ENCODE peak calls at places on chromosomes 7 and 10, in six cellular contexts. One of them, this sample, is unnamed.

GRCh38 chr7:66047426-66047825 is 28.2 kb upstream of the ASL start:
- DNase-seq in CD8-positive, alpha-beta memory T cell: no peak
- DNase-seq in CD4-positive, CD25-positive, alpha-beta regulatory T cell: no peak
- DNase-seq in GM23338: no peak
- DNase-seq in brain microvascular endothelial cell: peak; percentile 98
- DNase-seq in upper lobe of right lung: no peak
- DNase-seq in this sample: no peak

GRCh38 chr10:74382643-74383042 is 231.6 kb downstream of the ADK start:
- DNase-seq in CD8-positive, alpha-beta memory T cell: no peak
- DNase-seq in CD4-positive, CD25-positive, alpha-beta regulatory T cell: no peak
- DNase-seq in GM23338: no peak
- DNase-seq in brain microvascular endothelial cell: no peak
- DNase-seq in upper lobe of right lung: no peak
- DNase-seq in this sample: no peak

GRCh38 chr7:2172311-2173183 is 60.2 kb downstream of the MAD1L1 start:
- DNase-seq in CD8-positive, alpha-beta memory T cell: no peak
- DNase-seq in CD4-positive, CD25-positive, alpha-beta regulatory T cell: no peak
- DNase-seq in GM23338: no peak
- DNase-seq in brain microvascular endothelial cell: peak; percentile 77
- DNase-seq in upper lobe of right lung: peak; percentile 77
- DNase-seq in this sample: no peak

GRCh38 chr10:59175538-59176240 is 754 bp upstream of the PHYHIPL start:
- DNase-seq in CD8-positive, alpha-beta memory T cell: no peak
- DNase-seq in CD4-positive, CD25-positive, alpha-beta regulatory T cell: no peak
- DNase-seq in GM23338: peak; percentile 27
- DNase-seq in brain microvascular endothelial cell: no peak
- DNase-seq in upper lobe of right lung: peak; percentile 40
- DNase-seq in this sample: no peak

GRCh38 chr10:21053953-21054352 is 156.8 kb upstream of the NEBL start:
- DNase-seq in CD8-positive, alpha-beta memory T cell: no peak
- DNase-seq in CD4-positive, CD25-positive, alpha-beta regulatory T cell: no peak
- DNase-seq in GM23338: no peak
- DNase-seq in brain microvascular endothelial cell: no peak
- DNase-seq in upper lobe of right lung: no peak
- DNase-seq in this sample: no peak

GRCh38 chr10:17200885-17201164 is 647 bp downstream of the TRDMT1 start:
- DNase-seq in CD8-positive, alpha-beta memory T cell: no peak
- DNase-seq in CD4-positive, CD25-positive, alpha-beta regulatory T cell: no peak
- DNase-seq in GM23338: peak; percentile 38
- DNase-seq in brain microvascular endothelial cell: peak; percentile 37
- DNase-seq in upper lobe of right lung: no peak
- DNase-seq in this sample: no peak

GRCh38 chr7:87474533-87475358 is 734 bp downstream of the ABCB4 start:
- DNase-seq in CD8-positive, alpha-beta memory T cell: no peak
- DNase-seq in CD4-positive, CD25-positive, alpha-beta regulatory T cell: no peak
- DNase-seq in GM23338: peak; percentile 26
- DNase-seq in brain microvascular endothelial cell: peak; percentile 28
- DNase-seq in upper lobe of right lung: no peak
- DNase-seq in this sample: no peak

GRCh38 chr7:111832159-111832558 is 269.9 kb upstream of the IMMP2L start:
- DNase-seq in CD8-positive, alpha-beta memory T cell: no peak
- DNase-seq in CD4-positive, CD25-positive, alpha-beta regulatory T cell: no peak
- DNase-seq in GM23338: no peak
- DNase-seq in brain microvascular endothelial cell: no peak
- DNase-seq in upper lobe of right lung: no peak
- DNase-seq in this sample: no peak

GRCh38 chr10:92377962-92378361 is 87.0 kb downstream of the MARCHF5 start:
- DNase-seq in CD8-positive, alpha-beta memory T cell: no peak
- DNase-seq in CD4-positive, CD25-positive, alpha-beta regulatory T cell: no peak
- DNase-seq in GM23338: no peak
- DNase-seq in brain microvascular endothelial cell: no peak
- DNase-seq in upper lobe of right lung: no peak
- DNase-seq in this sample: no peak

GRCh38 chr7:66921396-66921917 is 432 bp downstream of the TMEM248 start:
- DNase-seq in CD8-positive, alpha-beta memory T cell: no peak
- DNase-seq in CD4-positive, CD25-positive, alpha-beta regulatory T cell: no peak
- DNase-seq in GM23338: peak; percentile 48
- DNase-seq in brain microvascular endothelial cell: peak; percentile 22
- DNase-seq in upper lobe of right lung: peak; percentile 69
- DNase-seq in this sample: peak; percentile 2

GRCh38 chr10:50360486-50360885 is 109.2 kb upstream of the ASAH2 start:
- DNase-seq in CD8-positive, alpha-beta memory T cell: no peak
- DNase-seq in CD4-positive, CD25-positive, alpha-beta regulatory T cell: no peak
- DNase-seq in GM23338: no peak
- DNase-seq in brain microvascular endothelial cell: peak; percentile 25
- DNase-seq in upper lobe of right lung: no peak
- DNase-seq in this sample: no peak

GRCh38 chr10:22682237-22683192 is 31.9 kb downstream of the PIP4K2A start:
- DNase-seq in CD8-positive, alpha-beta memory T cell: peak; percentile 47
- DNase-seq in CD4-positive, CD25-positive, alpha-beta regulatory T cell: peak; percentile 31
- DNase-seq in GM23338: no peak
- DNase-seq in brain microvascular endothelial cell: peak; percentile 64
- DNase-seq in upper lobe of right lung: no peak
- DNase-seq in this sample: peak; percentile 38

GRCh38 chr10:127880557-127880956 is 12.2 kb downstream of the CLRN3 start:
- DNase-seq in CD8-positive, alpha-beta memory T cell: no peak
- DNase-seq in CD4-positive, CD25-positive, alpha-beta regulatory T cell: no peak
- DNase-seq in GM23338: no peak
- DNase-seq in brain microvascular endothelial cell: no peak
- DNase-seq in upper lobe of right lung: no peak
- DNase-seq in this sample: no peak

GRCh38 chr7:128099204-128099671 is 68.0 kb upstream of the LRRC4 start:
- DNase-seq in CD8-positive, alpha-beta memory T cell: no peak
- DNase-seq in CD4-positive, CD25-positive, alpha-beta regulatory T cell: no peak
- DNase-seq in GM23338: no peak
- DNase-seq in brain microvascular endothelial cell: no peak
- DNase-seq in upper lobe of right lung: no peak
- DNase-seq in this sample: no peak

GRCh38 chr7:18541871-18542212 is 46.3 kb downstream of the HDAC9 start:
- DNase-seq in CD8-positive, alpha-beta memory T cell: no peak
- DNase-seq in CD4-positive, CD25-positive, alpha-beta regulatory T cell: no peak
- DNase-seq in GM23338: no peak
- DNase-seq in brain microvascular endothelial cell: no peak
- DNase-seq in upper lobe of right lung: no peak
- DNase-seq in this sample: no peak

GRCh38 chr7:18534481-18534880 is 38.9 kb downstream of the HDAC9 start:
- DNase-seq in CD8-positive, alpha-beta memory T cell: no peak
- DNase-seq in CD4-positive, CD25-positive, alpha-beta regulatory T cell: no peak
- DNase-seq in GM23338: no peak
- DNase-seq in brain microvascular endothelial cell: no peak
- DNase-seq in upper lobe of right lung: no peak
- DNase-seq in this sample: no peak

GRCh38 chr7:18541189-18541870 is 45.8 kb downstream of the HDAC9 start:
- DNase-seq in CD8-positive, alpha-beta memory T cell: no peak
- DNase-seq in CD4-positive, CD25-positive, alpha-beta regulatory T cell: no peak
- DNase-seq in GM23338: no peak
- DNase-seq in brain microvascular endothelial cell: no peak
- DNase-seq in upper lobe of right lung: no peak
- DNase-seq in this sample: no peak

GRCh38 chr7:18535811-18536413 is 40.4 kb downstream of the HDAC9 start:
- DNase-seq in CD8-positive, alpha-beta memory T cell: no peak
- DNase-seq in CD4-positive, CD25-positive, alpha-beta regulatory T cell: no peak
- DNase-seq in GM23338: peak; percentile 62
- DNase-seq in brain microvascular endothelial cell: no peak
- DNase-seq in upper lobe of right lung: no peak
- DNase-seq in this sample: no peak

DNA sequence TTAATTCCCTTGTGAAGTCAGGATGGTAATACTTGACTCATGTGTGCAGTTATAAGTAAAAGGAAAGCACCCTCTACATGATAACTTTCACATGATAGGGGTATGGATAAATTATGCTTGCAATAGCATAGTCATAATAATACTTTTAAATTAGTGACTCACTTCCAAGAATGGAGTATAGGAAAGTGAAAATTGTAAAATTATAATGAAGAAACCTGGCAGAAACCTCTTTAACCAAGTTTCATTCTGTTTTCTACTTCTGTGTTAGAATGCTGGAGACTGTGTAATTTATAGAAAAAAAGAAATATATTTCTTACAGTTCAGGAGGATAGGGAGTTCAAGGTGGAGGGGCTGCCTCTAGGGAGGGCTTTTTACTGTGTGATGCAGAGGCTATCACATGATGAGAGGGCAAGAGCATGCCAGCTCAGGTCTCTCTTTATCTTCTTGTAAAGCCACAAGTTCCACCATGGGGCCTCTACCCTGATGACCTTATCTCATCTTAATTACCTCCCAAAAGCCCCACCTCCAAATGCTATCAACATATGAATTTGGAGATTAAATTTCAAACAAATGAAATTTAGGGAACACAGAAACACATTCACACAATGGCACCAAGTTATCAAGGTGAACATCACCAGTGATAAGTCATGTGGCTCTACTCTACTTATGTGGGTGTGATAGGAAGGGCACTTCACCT is 43.2 kb downstream of the HDAC9 start:
- DNase-seq in CD8-positive, alpha-beta memory T cell: no peak
- DNase-seq in CD4-positive, CD25-positive, alpha-beta regulatory T cell: no peak
- DNase-seq in GM23338: no peak
- DNase-seq in brain microvascular endothelial cell: no peak
- DNase-seq in upper lobe of right lung: no peak
- DNase-seq in this sample: no peak
- H3K27ac ChIP-seq in CD8-positive, alpha-beta memory T cell: no peak overlapping the region
- H3K27ac ChIP-seq in CD4-positive, CD25-positive, alpha-beta regulatory T cell: no peak overlapping the region
- H3K27ac ChIP-seq in GM23338: no peak overlapping the region
- H3K27ac ChIP-seq in brain microvascular endothelial cell: no peak overlapping the region
- H3K27ac ChIP-seq in upper lobe of right lung: no peak overlapping the region
- H3K27ac ChIP-seq in this sample: no peak overlapping the region

DNA sequence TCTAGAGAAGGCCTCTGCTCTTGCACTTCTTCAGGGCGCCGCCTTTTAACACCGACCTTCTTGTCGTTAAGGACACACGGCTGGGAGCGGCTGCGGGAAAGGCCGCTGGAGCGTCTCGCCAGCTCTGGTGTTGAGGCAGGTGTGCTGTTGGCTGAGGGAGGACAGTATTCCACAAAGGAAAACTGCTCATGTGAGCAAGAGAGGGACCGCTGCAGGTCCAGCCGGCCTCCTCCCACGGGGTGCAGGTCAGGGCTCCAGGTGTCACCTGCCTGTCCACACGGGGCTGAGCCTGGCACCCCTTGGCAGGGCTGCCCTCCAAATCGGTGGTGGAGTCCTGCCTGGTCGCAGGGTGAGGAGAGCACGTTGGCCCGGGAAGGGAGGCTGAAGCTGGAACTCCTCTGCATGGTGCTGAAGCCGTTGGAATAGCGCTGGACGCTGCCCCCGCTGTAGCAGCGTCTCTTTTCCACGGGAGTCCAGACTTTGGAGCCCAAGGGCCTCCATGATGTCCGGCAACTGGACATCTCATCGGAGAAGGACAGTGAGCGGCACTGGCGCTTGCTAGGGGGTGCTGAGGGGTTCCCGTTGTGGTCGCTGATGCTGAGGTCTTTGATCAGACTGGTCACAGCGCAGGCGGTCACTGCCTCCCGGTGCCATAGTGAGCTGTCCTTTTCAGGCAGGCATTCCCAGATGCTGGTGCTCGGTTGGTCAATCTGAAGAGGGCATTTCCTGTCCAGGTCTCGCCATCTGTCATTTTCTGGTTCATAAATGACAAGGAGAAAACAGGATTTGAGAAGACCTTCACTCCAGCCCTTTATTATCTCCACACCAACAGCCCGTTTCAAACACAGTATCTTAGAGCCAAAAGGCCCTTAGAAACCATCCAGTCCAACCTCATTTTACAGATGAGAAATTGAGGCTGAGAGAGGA is 62.3 kb downstream of the FAM53B start:
- DNase-seq in CD8-positive, alpha-beta memory T cell: no peak
- DNase-seq in CD4-positive, CD25-positive, alpha-beta regulatory T cell: no peak
- DNase-seq in GM23338: no peak
- DNase-seq in brain microvascular endothelial cell: no peak
- DNase-seq in upper lobe of right lung: no peak
- DNase-seq in this sample: no peak
- H3K36me3 ChIP-seq in CD8-positive, alpha-beta memory T cell: no peaks in the 10 kb centered on the region
- H3K36me3 ChIP-seq in CD4-positive, CD25-positive, alpha-beta regulatory T cell: peaks cover 30% of the 10 kb centered on the region
- H3K36me3 ChIP-seq in GM23338: no peaks in the 10 kb centered on the region
- H3K36me3 ChIP-seq in brain microvascular endothelial cell: peaks cover 8% of the 10 kb centered on the region
- H3K36me3 ChIP-seq in upper lobe of right lung: peaks cover 12% of the 10 kb centered on the region
- H3K36me3 ChIP-seq in this sample: peaks cover 27% of the 10 kb centered on the region

DNA sequence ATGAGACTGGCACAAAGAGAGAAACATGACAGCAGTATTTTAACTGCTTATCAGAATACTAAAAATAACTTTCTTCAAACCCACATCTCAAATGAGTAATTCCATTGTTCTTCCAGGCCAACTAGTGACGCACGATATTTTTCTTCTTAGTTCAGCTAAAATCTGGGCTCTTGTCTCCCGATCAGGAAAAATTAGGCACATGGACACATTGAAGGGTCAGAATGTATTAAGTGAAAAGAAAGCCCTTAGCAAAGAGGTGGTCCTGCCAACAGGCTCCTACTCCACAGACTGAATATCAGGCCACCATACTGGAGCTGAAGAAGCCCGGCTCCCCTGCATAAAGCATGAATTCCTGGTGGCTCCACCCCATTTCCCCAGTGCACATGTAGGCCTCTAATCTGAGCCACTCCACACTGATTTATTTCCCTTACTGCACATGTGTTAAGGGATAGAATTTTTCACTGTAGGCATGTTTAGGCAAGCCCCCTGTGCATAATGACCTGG is 9.4 kb upstream of the CCM2 start:
- DNase-seq in CD8-positive, alpha-beta memory T cell: no peak
- DNase-seq in CD4-positive, CD25-positive, alpha-beta regulatory T cell: no peak
- DNase-seq in GM23338: no peak
- DNase-seq in brain microvascular endothelial cell: peak; percentile 79
- DNase-seq in upper lobe of right lung: no peak
- DNase-seq in this sample: no peak
- H3K27ac ChIP-seq in CD8-positive, alpha-beta memory T cell: no peak overlapping the region
- H3K27ac ChIP-seq in CD4-positive, CD25-positive, alpha-beta regulatory T cell: no peak overlapping the region
- H3K27ac ChIP-seq in GM23338: peak overlapping the region; percentile 19
- H3K27ac ChIP-seq in brain microvascular endothelial cell: peak overlapping the region; percentile 87
- H3K27ac ChIP-seq in upper lobe of right lung: peak overlapping the region; percentile 4
- H3K27ac ChIP-seq in this sample: no peak overlapping the region

GRCh38 chr10:130177250-130177649 is 41.1 kb downstream of the GLRX3 start:
- DNase-seq in CD8-positive, alpha-beta memory T cell: no peak
- DNase-seq in CD4-positive, CD25-positive, alpha-beta regulatory T cell: no peak
- DNase-seq in GM23338: no peak
- DNase-seq in brain microvascular endothelial cell: no peak
- DNase-seq in upper lobe of right lung: no peak
- DNase-seq in this sample: no peak

GRCh38 chr10:130174343-130174742 is 38.2 kb downstream of the GLRX3 start:
- DNase-seq in CD8-positive, alpha-beta memory T cell: no peak
- DNase-seq in CD4-positive, CD25-positive, alpha-beta regulatory T cell: no peak
- DNase-seq in GM23338: no peak
- DNase-seq in brain microvascular endothelial cell: no peak
- DNase-seq in upper lobe of right lung: no peak
- DNase-seq in this sample: no peak

GRCh38 chr10:130179640-130180039 is 43.4 kb downstream of the GLRX3 start:
- DNase-seq in CD8-positive, alpha-beta memory T cell: no peak
- DNase-seq in CD4-positive, CD25-positive, alpha-beta regulatory T cell: no peak
- DNase-seq in GM23338: peak; percentile 90
- DNase-seq in brain microvascular endothelial cell: peak; percentile 80
- DNase-seq in upper lobe of right lung: no peak
- DNase-seq in this sample: peak; percentile 11

GRCh38 chr10:130171196-130171595 is 35.0 kb downstream of the GLRX3 start:
- DNase-seq in CD8-positive, alpha-beta memory T cell: no peak
- DNase-seq in CD4-positive, CD25-positive, alpha-beta regulatory T cell: no peak
- DNase-seq in GM23338: no peak
- DNase-seq in brain microvascular endothelial cell: no peak
- DNase-seq in upper lobe of right lung: no peak
- DNase-seq in this sample: no peak

DNA sequence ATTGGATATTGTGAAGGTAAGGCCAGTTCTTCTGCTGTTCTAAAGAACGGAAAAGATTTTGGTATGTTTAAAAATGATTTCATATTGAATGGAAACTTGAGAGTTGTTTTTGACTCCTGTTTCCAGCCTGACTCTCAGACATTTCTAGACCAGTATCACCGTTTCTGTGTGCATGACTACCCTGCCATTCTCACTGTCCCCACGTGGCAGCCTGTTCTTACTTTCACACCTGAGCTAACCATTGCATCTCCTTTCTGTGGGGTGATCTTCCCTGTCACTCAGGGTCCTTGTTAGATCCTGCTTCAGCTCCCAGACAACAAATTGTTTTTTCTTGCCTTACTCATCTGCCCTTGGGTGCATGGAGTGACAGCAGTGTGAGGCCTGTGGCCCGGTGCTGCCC is 38.9 kb downstream of the GLRX3 start:
- DNase-seq in CD8-positive, alpha-beta memory T cell: no peak
- DNase-seq in CD4-positive, CD25-positive, alpha-beta regulatory T cell: no peak
- DNase-seq in GM23338: no peak
- DNase-seq in brain microvascular endothelial cell: no peak
- DNase-seq in upper lobe of right lung: no peak
- DNase-seq in this sample: no peak
- H3K36me3 ChIP-seq in CD8-positive, alpha-beta memory T cell: peaks cover 24% of the 10 kb centered on the region
- H3K36me3 ChIP-seq in CD4-positive, CD25-positive, alpha-beta regulatory T cell: peaks cover 21% of the 10 kb centered on the region
- H3K36me3 ChIP-seq in GM23338: peaks cover 23% of the 10 kb centered on the region
- H3K36me3 ChIP-seq in brain microvascular endothelial cell: peaks cover 10% of the 10 kb centered on the region
- H3K36me3 ChIP-seq in upper lobe of right lung: peaks cover 50% of the 10 kb centered on the region
- H3K36me3 ChIP-seq in this sample: peaks cover 17% of the 10 kb centered on the region